ENCODE peak calls at places on chromosome 7, in four cellular contexts. L is neural progenitor cell, X is astrocyte of the spinal cord, H is GM12864. M is an unnamed sample.

GRCh38 chr7:136123352-136123751 is 146.2 kb upstream of the MTPN start:
- DNase-seq in H (no peak), L (no peak), X (no peak), M (no peak)

GRCh38 chr7:128161466-128162125 is 79.5 kb upstream of the LEP start:
- DNase-seq in H (no peak), X (peak; percentile 7), L (no peak), M (no peak)

GRCh38 chr7:23017303-23017702 is 3.4 kb upstream of the HYCC1 start:
- DNase-seq in X (no peak), L (no peak), H (no peak), M (no peak)

GRCh38 chr7:16668049-16668858 is 22.3 kb downstream of the BZW2 start:
- DNase-seq in H (no peak), L (no peak), X (peak; percentile 99), M (no peak)

GRCh38 chr7:79403451-79403850 is 50.0 kb downstream of the MAGI2 start:
- DNase-seq in L (no peak), X (no peak), H (no peak), M (no peak)

GRCh38 chr7:112334366-112334765 is 115.9 kb upstream of the IFRD1 start:
- DNase-seq in H (no peak), X (no peak), L (no peak), M (no peak)

GRCh38 chr7:105429746-105430612 is 41.3 kb upstream of the SRPK2 start:
- DNase-seq in H (no peak), X (peak; percentile 49), L (peak; percentile 36), M (peak; percentile 49)

GRCh38 chr7:46949270-46949931 is 632.5 kb downstream of the TNS3 start:
- DNase-seq in H (no peak), X (no peak), L (no peak), M (no peak)

GRCh38 chr7:148265896-148266295 is 324.7 kb upstream of the C7orf33 start:
- DNase-seq in L (no peak), X (no peak), H (no peak), M (no peak)

GRCh38 chr7:131488361-131488760 is 68.1 kb downstream of the PODXL start:
- DNase-seq in X (no peak), L (no peak), H (no peak), M (no peak)
- TF ChIP-seq CTCF in X (peak; percentile 23), L (peak; percentile 30), H (no peak), M (no peak)

GRCh38 chr7:111333010-111333409 is 229.3 kb downstream of the IMMP2L start:
- DNase-seq in X (no peak), H (no peak), L (no peak), M (no peak)

GRCh38 chr7:111330235-111330523 is 232.1 kb downstream of the IMMP2L start:
- DNase-seq in H (no peak), L (no peak), X (no peak), M (no peak)

GRCh38 chr7:111324228-111324627 is 233.3 kb downstream of the LRRN3 start:
- DNase-seq in X (no peak), L (no peak), H (no peak), M (peak; percentile 2)

GRCh38 chr7:111329367-111330234 is 232.7 kb downstream of the IMMP2L start:
- DNase-seq in L (no peak), X (no peak), H (no peak), M (no peak)
- TF ChIP-seq CTCF in L (peak; percentile 8), X (no peak), H (no peak), M (no peak)

DNA sequence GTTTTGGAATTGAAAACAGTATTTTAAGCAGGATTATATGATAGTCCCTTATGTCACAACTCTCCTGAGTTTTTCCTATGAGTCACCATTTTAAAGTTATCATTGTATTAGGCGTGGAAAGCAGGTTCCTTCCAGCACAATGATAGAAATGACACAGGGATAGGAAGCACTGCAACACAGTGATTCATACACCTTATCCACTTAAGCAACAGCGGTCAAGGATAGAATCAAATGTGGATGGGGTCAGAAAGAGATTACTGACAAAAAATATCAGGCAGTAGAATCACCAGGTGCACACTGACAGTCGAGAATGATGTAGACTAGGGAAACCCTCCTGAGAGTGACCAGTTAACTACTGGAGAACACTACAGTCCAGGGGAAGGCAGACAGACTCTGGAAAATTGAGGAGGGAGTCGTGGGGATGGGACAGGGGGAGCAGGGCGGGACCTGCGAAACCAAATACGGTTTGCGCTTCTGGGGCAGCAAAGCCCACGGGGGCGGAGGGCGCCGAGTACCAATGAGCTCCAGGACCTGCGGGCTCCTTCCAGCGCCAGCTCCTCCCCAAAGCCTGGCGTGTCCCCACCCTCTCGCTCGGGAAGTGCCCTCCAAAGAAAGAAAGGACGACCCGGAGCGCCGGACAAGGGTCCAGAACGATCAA is 479 bp downstream of the PNPLA8 start:
- DNase-seq in X (peak; percentile 62), L (peak; percentile 92), H (no peak), M (peak; percentile 64)
- TF ChIP-seq CTCF in X (no peak), L (no peak), H (no peak), M (no peak)

GRCh38 chr7:6576024-6576866 is 1.0 kb upstream of the ZDHHC4 start:
- DNase-seq in L (no peak), X (no peak), H (no peak), M (no peak)

GRCh38 chr7:6577369-6578113 is at the start of gene ZDHHC4:
- DNase-seq in H (peak; percentile 75), L (peak; percentile 89), X (peak; percentile 89), M (peak; percentile 96)

GRCh38 chr7:6578114-6579084 is 1.1 kb downstream of the ZDHHC4 start:
- DNase-seq in X (no peak), L (no peak), H (no peak), M (no peak)

GRCh38 chr7:6575246-6576023 is 1.8 kb upstream of the ZDHHC4 start:
- DNase-seq in H (no peak), X (no peak), L (no peak), M (no peak)

GRCh38 chr7:6579446-6579845 is 2.2 kb downstream of the ZDHHC4 start:
- DNase-seq in L (no peak), X (no peak), H (no peak), M (no peak)
- TF ChIP-seq CTCF in L (peak; percentile 8), X (peak; percentile 26), H (peak; percentile 31), M (no peak)

GRCh38 chr7:30983914-30984247 is 20.1 kb downstream of the GHRHR start:
- DNase-seq in X (no peak), L (no peak), H (no peak), M (no peak)
- TF ChIP-seq CTCF in X (no peak), L (no peak), H (no peak), M (no peak)

DNA sequence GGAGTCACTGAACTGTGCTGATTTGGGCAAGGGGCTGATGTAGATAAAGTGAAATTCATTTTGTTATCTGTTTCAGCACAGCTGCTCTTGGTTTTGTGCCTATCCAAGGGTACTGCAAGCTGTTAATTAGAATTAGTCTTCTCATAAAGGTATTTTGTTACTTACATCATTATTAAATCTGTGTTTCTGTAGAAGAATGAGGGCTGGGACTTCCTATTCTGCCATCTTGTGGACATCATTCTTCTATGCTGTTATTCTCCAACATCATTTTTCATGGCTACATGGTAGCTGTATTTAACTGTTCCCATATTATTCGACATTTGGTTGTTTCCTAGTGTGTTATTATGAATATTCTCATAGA is 76.2 kb upstream of the CCDC71L start:
- DNase-seq in L (no peak), H (no peak), X (peak; percentile 61), M (no peak)
- TF ChIP-seq CTCF in L (peak; percentile 32), H (no peak), X (peak; percentile 46), M (peak; percentile 6)

GRCh38 chr7:114823290-114823689 is 98.6 kb upstream of the MDFIC start:
- DNase-seq in H (no peak), X (peak; percentile 28), L (no peak), M (no peak)
- TF ChIP-seq CTCF in H (no peak), X (no peak), L (no peak), M (no peak)

GRCh38 chr7:132161231-132161915 is 414.9 kb downstream of the PLXNA4 start:
- DNase-seq in H (no peak), X (no peak), L (no peak), M (no peak)
- TF ChIP-seq CTCF in H (no peak), X (no peak), L (no peak), M (no peak)